ENCODE peak calls at places on chromosomes 11 and 22, in eight cellular contexts. N is EL; T is M059J; B is chondrocyte; C is GM04503; G is cardiac muscle cell; Y is MCF 10A; V is activated naive CD8-positive, alpha-beta T cell treated with anti-CD3 and anti-CD28 coated beads for 36 hours. U is an unnamed sample.

GRCh38 chr11:20739004-20739612 is 69.7 kb downstream of the NELL1 start:
- DNase-seq in N (no peak), T (no peak), B (no peak), C (no peak), G (no peak), Y (no peak), V (no peak), U (no peak)

GRCh38 chr22:37043828-37044538 is 7.6 kb upstream of the KCTD17 start:
- DNase-seq in N (peak), T (peak), B (no peak), C (no peak), G (peak), Y (peak), V (peak), U (no peak)

GRCh38 chr11:82858556-82859091 is 41.6 kb downstream of the PRCP start:
- DNase-seq in N (peak), T (peak), B (no peak), C (peak), G (peak), Y (peak), V (no peak), U (no peak)

GRCh38 chr11:130217133-130217631 is 57.6 kb downstream of the ST14 start:
- DNase-seq in N (no peak), T (no peak), B (no peak), C (no peak), G (no peak), Y (no peak), V (no peak), U (no peak)

GRCh38 chr22:48138855-48139254 is 1376.4 kb downstream of the TBC1D22A start:
- DNase-seq in N (no peak), T (no peak), B (no peak), C (no peak), G (no peak), Y (no peak), V (no peak), U (no peak)

GRCh38 chr11:66970371-66970807 is 4.7 kb upstream of the C11orf86 start:
- DNase-seq in N (no peak), T (no peak), B (no peak), C (no peak), G (no peak), Y (peak), V (no peak), U (no peak)

GRCh38 chr11:10930224-10930960 is 72.5 kb upstream of the ZBED5 start:
- DNase-seq in N (no peak), T (peak), B (no peak), C (no peak), G (no peak), Y (no peak), V (peak), U (no peak)

GRCh38 chr11:2036863-2037486 is 39.3 kb upstream of the H19 start:
- DNase-seq in N (no peak), T (no peak), B (no peak), C (no peak), G (no peak), Y (no peak), V (no peak), U (no peak)

GRCh38 chr11:10042699-10043098 is 251.3 kb downstream of the SBF2 start:
- DNase-seq in N (no peak), T (no peak), B (no peak), C (no peak), G (no peak), Y (no peak), V (no peak), U (no peak)

GRCh38 chr22:38230108-38230825 is 28.5 kb downstream of the MAFF start:
- DNase-seq in N (no peak), T (no peak), B (no peak), C (no peak), G (peak), Y (peak), V (peak), U (no peak)

GRCh38 chr11:128394436-128395089 is 192.8 kb downstream of the ETS1 start:
- DNase-seq in N (no peak), T (no peak), B (no peak), C (no peak), G (peak), Y (no peak), V (no peak), U (no peak)

GRCh38 chr22:50627914-50628542 is at the start of gene ARSA:
- DNase-seq in N (peak), T (peak), B (no peak), C (peak), G (peak), Y (peak), V (peak), U (peak)

GRCh38 chr11:72364754-72365153 is 69.6 kb downstream of the CLPB start:
- DNase-seq in N (no peak), T (no peak), B (no peak), C (no peak), G (no peak), Y (no peak), V (no peak), U (no peak)

GRCh38 chr11:115154355-115154736 is 349.9 kb downstream of the CADM1 start:
- DNase-seq in N (no peak), T (no peak), B (no peak), C (no peak), G (no peak), Y (no peak), V (no peak), U (no peak)

GRCh38 chr11:21295508-21295907 is 626.1 kb downstream of the NELL1 start:
- DNase-seq in N (no peak), T (no peak), B (no peak), C (no peak), G (peak), Y (no peak), V (no peak), U (no peak)

GRCh38 chr11:123193742-123194141 is 1.3 kb downstream of the CLMP start:
- DNase-seq in N (peak), T (no peak), B (no peak), C (no peak), G (no peak), Y (peak), V (no peak), U (no peak)

GRCh38 chr22:48517039-48518030 is 1310.3 kb downstream of the BRD1 start:
- DNase-seq in N (peak), T (peak), B (no peak), C (no peak), G (no peak), Y (no peak), V (no peak), U (no peak)

GRCh38 chr11:30488304-30488998 is 97.7 kb downstream of the MPPED2 start:
- DNase-seq in N (no peak), T (peak), B (no peak), C (no peak), G (peak), Y (peak), V (no peak), U (peak)

GRCh38 chr11:110082899-110083298 is 10.3 kb upstream of the ZC3H12C start:
- DNase-seq in N (no peak), T (no peak), B (no peak), C (no peak), G (no peak), Y (no peak), V (no peak), U (no peak)

GRCh38 chr11:20131744-20132666 is 28.3 kb downstream of the DBX1 start:
- DNase-seq in N (peak), T (peak), B (no peak), C (no peak), G (peak), Y (peak), V (peak), U (no peak)

GRCh38 chr22:38861927-38862326 is 10.1 kb downstream of the CBX6 start:
- DNase-seq in N (no peak), T (no peak), B (no peak), C (no peak), G (no peak), Y (no peak), V (no peak), U (no peak)

GRCh38 chr11:14973621-14974020 is 1.5 kb upstream of the CALCA start:
- DNase-seq in N (peak), T (no peak), B (peak), C (no peak), G (peak), Y (no peak), V (peak), U (no peak)

GRCh38 chr22:33300165-33300564 is 242.0 kb upstream of the SYN3 start:
- DNase-seq in N (no peak), T (no peak), B (no peak), C (no peak), G (no peak), Y (no peak), V (no peak), U (no peak)

GRCh38 chr11:134207538-134208239 is 16.1 kb downstream of the NCAPD3 start:
- DNase-seq in N (peak), T (peak), B (no peak), C (no peak), G (peak), Y (peak), V (peak), U (no peak)

GRCh38 chr11:65593518-65594414 is 1.8 kb downstream of the KCNK7 start:
- DNase-seq in N (no peak), T (no peak), B (no peak), C (no peak), G (peak), Y (no peak), V (peak), U (no peak)

GRCh38 chr11:34916810-34917780 is 677 bp downstream of the PDHX start:
- DNase-seq in N (peak), T (peak), B (no peak), C (no peak), G (peak), Y (peak), V (no peak), U (no peak)

GRCh38 chr11:16787035-16787744 is 48.7 kb downstream of the C11orf58 start:
- DNase-seq in N (peak), T (peak), B (no peak), C (no peak), G (no peak), Y (peak), V (no peak), U (no peak)

GRCh38 chr22:41271787-41272186 is 14.2 kb downstream of the RANGAP1 start:
- DNase-seq in N (no peak), T (no peak), B (no peak), C (no peak), G (no peak), Y (no peak), V (no peak), U (no peak)

GRCh38 chr11:70146895-70147520 is 56.1 kb upstream of the FADD start:
- DNase-seq in N (no peak), T (no peak), B (no peak), C (no peak), G (no peak), Y (no peak), V (no peak), U (no peak)

GRCh38 chr22:31604746-31605705 is 57.0 kb downstream of the PISD start:
- DNase-seq in N (no peak), T (no peak), B (no peak), C (no peak), G (no peak), Y (no peak), V (no peak), U (no peak)

GRCh38 chr11:119791701-119792151 is 62.7 kb upstream of the NECTIN1 start:
- DNase-seq in N (no peak), T (no peak), B (peak), C (no peak), G (peak), Y (peak), V (no peak), U (no peak)

GRCh38 chr22:23578306-23578705 is 1.8 kb downstream of the IGLL1 start:
- DNase-seq in N (no peak), T (no peak), B (no peak), C (no peak), G (no peak), Y (no peak), V (no peak), U (no peak)

GRCh38 chr22:24529898-24530297 is 25.0 kb downstream of the GUCD1 start:
- DNase-seq in N (no peak), T (no peak), B (no peak), C (no peak), G (no peak), Y (no peak), V (no peak), U (no peak)

GRCh38 chr22:22883090-22883727 is 4.4 kb upstream of the IGLL5 start:
- DNase-seq in N (no peak), T (no peak), B (no peak), C (no peak), G (no peak), Y (no peak), V (no peak), U (no peak)

GRCh38 chr22:19478466-19479357 is at the start of gene UFD1:
- DNase-seq in N (peak), T (peak), B (peak), C (no peak), G (peak), Y (peak), V (peak), U (peak)

GRCh38 chr11:66476841-66477251 is 3.4 kb upstream of the DPP3 start:
- DNase-seq in N (no peak), T (no peak), B (no peak), C (no peak), G (no peak), Y (no peak), V (no peak), U (no peak)

U was measured in kidney epithelial cell.